ENCODE peak calls at places on chromosomes 1 and 21, in ten cellular contexts. V is tibial nerve, B is suprapubic skin, Q is transverse colon, A is HepG2, P is GM12878, L is stomach, S is A549, X is K562, C is esophagus muscularis mucosa. I is an unnamed sample.

GRCh38 chr21:44951186-44951915 is 11.5 kb downstream of the SLX9 start:
- DNase-seq in V (no peak), B (no peak), Q (no peak), A (no peak), P (no peak), L (no peak), S (no peak), X (no peak), C (no peak), I (no peak)

GRCh38 chr21:32611471-32611997 is 643 bp downstream of the CFAP298 start:
- DNase-seq in V (no peak), B (no peak), Q (peak), A (no peak), P (no peak), L (peak), S (no peak), X (peak), C (peak), I (no peak)

GRCh38 chr1:243440406-243440805 is 184.6 kb downstream of the SDCCAG8 start:
- DNase-seq in V (no peak), B (no peak), Q (no peak), A (no peak), P (no peak), L (no peak), S (no peak), X (no peak), C (no peak), I (no peak)

GRCh38 chr1:240155605-240156004 is 63.9 kb downstream of the FMN2 start:
- DNase-seq in V (no peak), B (no peak), Q (no peak), A (no peak), P (no peak), L (no peak), S (no peak), X (no peak), C (no peak), I (no peak)

GRCh38 chr21:46538851-46539666 is 65.8 kb downstream of the S100B start:
- DNase-seq in V (no peak), B (no peak), Q (no peak), A (no peak), P (no peak), L (no peak), S (no peak), X (no peak), C (peak), I (no peak)

GRCh38 chr1:173894189-173894588 is 22.9 kb downstream of the SERPINC1 start:
- DNase-seq in V (no peak), B (no peak), Q (no peak), A (no peak), P (no peak), L (no peak), S (no peak), X (no peak), C (no peak), I (no peak)

GRCh38 chr21:45306832-45307571 is 19.3 kb upstream of the POFUT2 start:
- DNase-seq in V (peak), B (peak), Q (peak), A (peak), P (no peak), L (peak), S (no peak), X (peak), C (no peak), I (peak)

GRCh38 chr1:55747285-55747890 is 532.2 kb upstream of the USP24 start:
- DNase-seq in V (no peak), B (no peak), Q (no peak), A (no peak), P (no peak), L (no peak), S (no peak), X (no peak), C (no peak), I (no peak)

GRCh38 chr1:32695098-32695904 is 7.3 kb downstream of the SYNC start:
- DNase-seq in V (peak), B (peak), Q (peak), A (peak), P (no peak), L (peak), S (no peak), X (peak), C (no peak), I (peak)

GRCh38 chr1:149962039-149962647 is 25.5 kb upstream of the MTMR11 start:
- DNase-seq in V (peak), B (no peak), Q (peak), A (peak), P (peak), L (peak), S (peak), X (peak), C (no peak), I (peak)

GRCh38 chr1:32741417-32742131 is 39.0 kb upstream of the SYNC start:
- DNase-seq in V (no peak), B (no peak), Q (peak), A (no peak), P (no peak), L (no peak), S (no peak), X (peak), C (no peak), I (peak)

GRCh38 chr1:206700445-206701036 is 15.8 kb downstream of the MAPKAPK2 start:
- DNase-seq in V (no peak), B (no peak), Q (no peak), A (no peak), P (no peak), L (no peak), S (no peak), X (no peak), C (no peak), I (no peak)

GRCh38 chr1:224430511-224431113 is 4.0 kb downstream of the WDR26 start:
- DNase-seq in V (peak), B (no peak), Q (no peak), A (peak), P (no peak), L (no peak), S (peak), X (peak), C (no peak), I (no peak)

GRCh38 chr1:180040034-180040433 is 85.4 kb downstream of the CEP350 start:
- DNase-seq in V (no peak), B (no peak), Q (no peak), A (no peak), P (no peak), L (no peak), S (peak), X (no peak), C (no peak), I (no peak)

GRCh38 chr1:232127190-232127589 is 500.6 kb downstream of the DISC1 start:
- DNase-seq in V (no peak), B (no peak), Q (no peak), A (no peak), P (no peak), L (no peak), S (peak), X (peak), C (no peak), I (no peak)

GRCh38 chr1:70314706-70315304 is 39.7 kb downstream of the ANKRD13C start:
- DNase-seq in V (no peak), B (no peak), Q (no peak), A (no peak), P (no peak), L (no peak), S (peak), X (no peak), C (no peak), I (no peak)

GRCh38 chr21:15872236-15872635 is 142.5 kb downstream of the USP25 start:
- DNase-seq in V (no peak), B (no peak), Q (no peak), A (no peak), P (no peak), L (no peak), S (no peak), X (no peak), C (no peak), I (no peak)

GRCh38 chr21:44670642-44671432 is 4.1 kb upstream of the KRTAP12-2 start:
- DNase-seq in V (no peak), B (no peak), Q (no peak), A (no peak), P (no peak), L (no peak), S (no peak), X (no peak), C (no peak), I (no peak)

GRCh38 chr1:182056596-182057366 is 4.7 kb downstream of the ZNF648 start:
- DNase-seq in V (no peak), B (no peak), Q (no peak), A (no peak), P (no peak), L (no peak), S (no peak), X (no peak), C (no peak), I (no peak)

GRCh38 chr1:182054698-182055326 is 6.7 kb downstream of the ZNF648 start:
- DNase-seq in V (peak), B (no peak), Q (peak), A (peak), P (peak), L (no peak), S (peak), X (peak), C (no peak), I (no peak)

GRCh38 chr1:182050481-182051438 is 10.8 kb downstream of the ZNF648 start:
- DNase-seq in V (no peak), B (no peak), Q (no peak), A (no peak), P (no peak), L (no peak), S (no peak), X (no peak), C (no peak), I (no peak)

GRCh38 chr1:182048562-182048961 is 12.9 kb downstream of the ZNF648 start:
- DNase-seq in V (no peak), B (no peak), Q (no peak), A (no peak), P (no peak), L (no peak), S (no peak), X (no peak), C (no peak), I (no peak)

DNA sequence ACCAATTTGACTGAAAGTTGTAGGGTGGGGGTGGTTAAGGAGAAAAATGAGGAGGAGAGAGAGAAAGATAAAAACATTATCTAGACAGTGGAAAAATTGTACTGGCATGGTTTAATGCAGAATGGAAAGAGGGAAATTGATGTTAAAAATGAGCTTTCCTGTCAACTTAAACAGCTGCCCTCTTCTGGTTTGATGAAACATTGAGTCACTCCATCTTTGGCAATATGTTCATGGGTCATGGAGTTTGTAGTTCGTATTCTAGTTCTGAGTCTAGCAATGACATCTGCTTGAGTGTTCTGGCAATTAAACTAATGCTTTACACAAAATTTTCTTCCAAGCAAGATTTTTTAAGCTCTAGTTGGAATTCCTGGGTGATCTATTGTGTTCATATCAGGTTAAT is 9.6 kb downstream of the ZNF648 start:
- DNase-seq in V (no peak), B (no peak), Q (no peak), A (no peak), P (no peak), L (no peak), S (no peak), X (no peak), C (no peak), I (no peak)
- TF ChIP-seq CTCF in V (no peak), B (no peak), Q (no peak), A (no peak), P (peak), L (no peak), S (no peak), X (no peak), C (no peak), I (no peak)

DNA sequence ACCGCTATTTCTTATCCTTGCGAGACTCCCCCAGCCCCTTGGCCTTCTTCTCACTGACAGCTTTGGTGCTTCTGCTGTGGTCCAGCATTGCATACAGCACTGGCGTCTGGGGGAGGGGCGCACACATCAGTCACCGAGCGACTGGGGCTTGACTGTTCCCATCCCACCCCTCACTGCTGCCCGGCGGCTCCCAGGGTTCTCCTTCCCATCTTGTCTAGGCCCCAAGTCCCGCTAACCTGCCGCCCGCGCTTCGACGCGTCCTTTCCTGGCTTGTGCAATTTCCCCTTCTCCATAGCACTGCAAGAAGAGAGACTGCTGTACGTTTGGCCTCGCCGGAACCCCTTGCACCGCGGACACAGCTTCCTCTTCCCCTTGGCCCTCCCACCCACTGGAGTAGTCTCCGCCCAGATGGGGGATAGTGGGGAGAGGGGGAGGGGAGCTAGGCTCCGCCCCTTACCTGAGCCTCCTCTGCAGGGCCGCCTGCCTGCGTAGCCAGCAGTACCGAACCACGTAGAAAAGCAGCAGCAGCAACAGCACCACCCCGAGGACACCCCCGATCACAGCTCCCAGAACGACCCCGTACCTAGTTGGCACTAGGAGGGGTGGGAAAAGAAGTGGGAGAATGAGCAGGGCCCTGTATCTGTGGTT is 3.8 kb downstream of the MPZ start:
- DNase-seq in V (peak), B (peak), Q (peak), A (peak), P (peak), L (peak), S (no peak), X (peak), C (peak), I (peak)
- TF ChIP-seq POLR2A in V (no peak), B (no peak), Q (peak), A (peak), P (peak), L (peak), S (no peak), X (peak), C (no peak), I (no peak)

GRCh38 chr1:226656601-226657277 is 82.3 kb downstream of the ITPKB start:
- DNase-seq in V (no peak), B (peak), Q (peak), A (no peak), P (no peak), L (no peak), S (no peak), X (no peak), C (no peak), I (no peak)

GRCh38 chr1:226659641-226660040 is 79.4 kb downstream of the ITPKB start:
- DNase-seq in V (no peak), B (no peak), Q (no peak), A (no peak), P (no peak), L (no peak), S (no peak), X (no peak), C (no peak), I (no peak)

GRCh38 chr1:226659136-226659535 is 79.9 kb downstream of the ITPKB start:
- DNase-seq in V (no peak), B (no peak), Q (no peak), A (no peak), P (no peak), L (no peak), S (no peak), X (no peak), C (no peak), I (no peak)

GRCh38 chr1:226658538-226659125 is 80.5 kb downstream of the ITPKB start:
- DNase-seq in V (no peak), B (no peak), Q (no peak), A (no peak), P (no peak), L (no peak), S (no peak), X (no peak), C (no peak), I (no peak)

DNA sequence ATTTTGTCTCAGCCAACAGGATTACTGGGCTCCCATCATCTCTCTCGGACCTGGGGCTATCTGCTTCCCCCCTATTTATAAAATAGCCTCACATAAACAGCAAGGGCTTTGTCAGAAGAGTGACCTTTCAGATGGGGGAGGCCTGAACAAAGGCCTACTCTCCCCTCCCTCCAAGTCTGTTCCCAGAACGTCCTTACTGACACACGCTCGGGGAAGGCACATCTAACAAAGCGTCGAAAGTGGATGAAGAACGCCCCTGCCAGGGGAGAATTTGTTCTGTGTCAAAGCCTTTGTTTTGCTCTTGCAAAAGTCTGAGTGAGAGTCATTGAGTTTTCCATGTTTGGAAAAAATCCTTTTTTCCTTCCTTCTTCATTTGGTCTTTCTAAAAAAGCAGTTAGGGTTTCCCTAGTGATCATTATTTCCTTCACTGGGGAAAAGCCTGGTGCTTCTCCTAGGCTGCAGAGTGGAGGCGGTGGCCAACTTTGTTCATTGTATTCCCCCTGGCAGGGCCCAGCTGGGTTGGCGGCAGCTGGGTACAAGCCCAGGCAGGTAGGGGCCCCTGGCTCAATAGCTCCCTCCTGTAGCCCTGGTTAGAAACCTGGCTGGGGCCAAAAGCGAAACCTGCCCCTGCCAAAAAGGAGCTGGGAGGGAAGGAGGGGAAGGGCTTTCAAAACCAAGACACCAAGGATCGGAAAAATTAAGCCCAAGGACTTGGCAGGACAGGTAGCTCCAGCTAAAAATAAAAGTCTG is 81.1 kb downstream of the ITPKB start:
- DNase-seq in V (no peak), B (no peak), Q (no peak), A (no peak), P (no peak), L (peak), S (no peak), X (no peak), C (no peak), I (no peak)
- TF ChIP-seq EP300 in V (peak), B (no peak), Q (no peak), A (no peak), P (no peak), L (no peak), S (no peak), X (no peak), C (no peak), I (no peak)

GRCh38 chr1:205449254-205449749 is 6.5 kb downstream of the BLACAT1 start:
- DNase-seq in V (no peak), B (no peak), Q (no peak), A (no peak), P (no peak), L (no peak), S (no peak), X (no peak), C (no peak), I (no peak)

GRCh38 chr1:205451202-205451601 is 4.6 kb downstream of the BLACAT1 start:
- DNase-seq in V (no peak), B (no peak), Q (no peak), A (peak), P (no peak), L (no peak), S (no peak), X (no peak), C (no peak), I (no peak)

GRCh38 chr1:205448540-205449253 is 7.1 kb downstream of the BLACAT1 start:
- DNase-seq in V (no peak), B (no peak), Q (no peak), A (no peak), P (no peak), L (no peak), S (no peak), X (no peak), C (no peak), I (no peak)

GRCh38 chr1:205450448-205450847 is 5.4 kb downstream of the BLACAT1 start:
- DNase-seq in V (no peak), B (no peak), Q (no peak), A (peak), P (no peak), L (no peak), S (no peak), X (peak), C (no peak), I (no peak)

GRCh38 chr1:205449750-205450443 is 5.9 kb downstream of the BLACAT1 start:
- DNase-seq in V (no peak), B (no peak), Q (peak), A (peak), P (no peak), L (peak), S (peak), X (peak), C (no peak), I (no peak)
- TF ChIP-seq CTCF in V (no peak), B (no peak), Q (no peak), A (peak), P (no peak), L (no peak), S (no peak), X (no peak), C (no peak), I (no peak)

GRCh38 chr1:31588751-31589515 is 12.6 kb downstream of the TINAGL1 start:
- DNase-seq in V (no peak), B (no peak), Q (peak), A (no peak), P (no peak), L (peak), S (no peak), X (no peak), C (no peak), I (peak)

GRCh38 chr1:31584869-31585735 is 8.8 kb downstream of the TINAGL1 start:
- DNase-seq in V (no peak), B (no peak), Q (no peak), A (no peak), P (no peak), L (no peak), S (no peak), X (no peak), C (no peak), I (no peak)

GRCh38 chr1:31585736-31586365 is 9.5 kb downstream of the TINAGL1 start:
- DNase-seq in V (no peak), B (no peak), Q (no peak), A (no peak), P (no peak), L (no peak), S (no peak), X (no peak), C (no peak), I (no peak)

GRCh38 chr1:31586376-31587327 is 10.3 kb downstream of the TINAGL1 start:
- DNase-seq in V (no peak), B (no peak), Q (no peak), A (no peak), P (no peak), L (no peak), S (no peak), X (no peak), C (no peak), I (no peak)

GRCh38 chr1:31587720-31588423 is 11.6 kb downstream of the TINAGL1 start:
- DNase-seq in V (no peak), B (no peak), Q (peak), A (peak), P (no peak), L (peak), S (peak), X (peak), C (no peak), I (peak)
- TF ChIP-seq POLR2A in V (no peak), B (no peak), Q (peak), A (peak), P (no peak), L (no peak), S (no peak), X (no peak), C (no peak), I (no peak)

GRCh38 chr21:41180752-41181151 is 12.8 kb downstream of the BACE2 start:
- DNase-seq in V (no peak), B (no peak), Q (no peak), A (no peak), P (no peak), L (no peak), S (no peak), X (no peak), C (no peak), I (no peak)
- TF ChIP-seq EP300 in V (no peak), B (no peak), Q (no peak), A (no peak), P (no peak), L (no peak), S (no peak), X (no peak), C (no peak), I (no peak)